ENCODE peak calls at places on chromosomes 16 and 17, in nine cellular contexts. R is memory B cell; Q is stimulated activated CD8-positive, alpha-beta memory T cell treated with anti-CD3 and anti-CD28 coated beads, Interleukin-12 subunit alpha, Interleukin-12 subunit beta, amount 100 ng/mL, for 4 hours; M is skeletal muscle cell; F is SW480; W is AG08395; Y is brain pericyte; X is mesenchymal stem cell; J is astrocyte of the spinal cord. N is an unnamed sample.

GRCh38 chr16:9661336-9661735 is 520.9 kb downstream of the GRIN2A start:
- DNase-seq in J (no peak), W (no peak), Q (no peak), M (no peak), R (no peak), X (no peak), Y (no peak), F (no peak), N (no peak)

GRCh38 chr16:11633113-11633512 is 35.1 kb upstream of the SNN start:
- DNase-seq in F (no peak), R (no peak), X (no peak), Y (no peak), J (no peak), Q (no peak), M (no peak), W (no peak), N (no peak)

GRCh38 chr17:41529491-41529915 is 1.4 kb upstream of the KRT19 start:
- DNase-seq in W (no peak), Q (no peak), R (no peak), M (no peak), J (no peak), F (no peak), Y (no peak), X (no peak), N (no peak)

GRCh38 chr16:77767211-77767610 is 21.2 kb upstream of the VAT1L start:
- DNase-seq in F (no peak), W (no peak), Y (no peak), M (no peak), Q (no peak), R (no peak), J (peak), X (no peak), N (peak)

GRCh38 chr17:61442136-61442775 is 10.0 kb upstream of the TBX4 start:
- DNase-seq in Q (no peak), Y (no peak), F (no peak), M (no peak), X (no peak), R (no peak), W (no peak), J (no peak), N (no peak)

GRCh38 chr16:81707411-81708321 is 71.4 kb upstream of the PLCG2 start:
- DNase-seq in W (peak), Q (no peak), F (no peak), Y (no peak), X (peak), M (peak), J (peak), R (no peak), N (peak)

GRCh38 chr16:89221604-89222003 is 4.1 kb downstream of the ZNF778 start:
- DNase-seq in R (no peak), X (no peak), M (no peak), Q (no peak), J (no peak), W (no peak), F (no peak), Y (no peak), N (no peak)

GRCh38 chr16:82655720-82656500 is 29.1 kb downstream of the CDH13 start:
- DNase-seq in X (no peak), W (no peak), M (no peak), F (no peak), J (no peak), Q (no peak), R (no peak), Y (no peak), N (no peak)

GRCh38 chr17:61815863-61816523 is 47.3 kb downstream of the BRIP1 start:
- DNase-seq in M (no peak), R (no peak), X (no peak), Y (no peak), Q (no peak), F (no peak), J (no peak), W (no peak), N (no peak)

GRCh38 chr16:80006175-80006895 is 405.8 kb upstream of the MAF start:
- DNase-seq in J (peak), W (no peak), Q (no peak), R (no peak), M (no peak), F (peak), X (peak), Y (peak), N (peak)

GRCh38 chr16:51607202-51607756 is 456.2 kb upstream of the SALL1 start:
- DNase-seq in Q (no peak), R (no peak), J (no peak), W (no peak), X (no peak), M (no peak), F (no peak), Y (no peak), N (no peak)

GRCh38 chr16:77581706-77582105 is 140.6 kb upstream of the NUDT7 start:
- DNase-seq in Q (no peak), X (peak), W (no peak), R (no peak), F (no peak), M (no peak), Y (no peak), J (peak), N (peak)

GRCh38 chr17:17993366-17993765 is 20.7 kb downstream of the DRC3 start:
- DNase-seq in Q (no peak), F (no peak), M (no peak), J (no peak), W (no peak), Y (no peak), X (no peak), R (no peak), N (no peak)

GRCh38 chr17:16512011-16512410 is 20.0 kb upstream of the LRRC75A start:
- DNase-seq in Q (no peak), X (no peak), R (no peak), W (no peak), M (no peak), Y (peak), J (peak), F (no peak), N (no peak)

GRCh38 chr17:16980813-16981731 is 9.2 kb upstream of the TNFRSF13B start:
- DNase-seq in F (no peak), Q (no peak), W (peak), R (peak), X (no peak), Y (no peak), M (no peak), J (no peak), N (no peak)

GRCh38 chr17:57576744-57577143 is 168.4 kb downstream of the CCDC182 start:
- DNase-seq in Y (no peak), W (no peak), Q (no peak), R (no peak), M (no peak), X (no peak), F (no peak), J (no peak), N (no peak)

GRCh38 chr17:31307640-31308039 is 6.2 kb downstream of the EVI2B start:
- DNase-seq in J (no peak), M (no peak), Q (no peak), R (no peak), F (no peak), X (no peak), Y (no peak), W (no peak), N (no peak)

GRCh38 chr16:82038941-82039340 is 3.9 kb downstream of the HSD17B2 start:
- DNase-seq in W (no peak), X (no peak), F (no peak), Q (no peak), M (no peak), Y (no peak), R (no peak), J (no peak), N (no peak)

GRCh38 chr17:53150101-53150698 is 672.5 kb upstream of the KIF2B start:
- DNase-seq in J (no peak), W (no peak), Y (no peak), F (peak), Q (no peak), R (no peak), X (no peak), M (no peak), N (no peak)